ENCODE peak calls at places on chromosomes 2 and 18, in seven cellular contexts. F, U, P, O, X, T and H are unnamed samples.

GRCh38 chr18:63883617-63884016 is 3.9 kb upstream of the SERPINB2 start:
- DNase-seq in F (no peak), U (no peak), P (no peak), O (no peak), X (no peak), T (no peak), H (no peak)

GRCh38 chr2:153871231-153872221 is at the start of gene GALNT13:
- DNase-seq in F (no peak), U (peak), P (peak), O (no peak), X (peak), T (no peak), H (no peak)

GRCh38 chr2:242085941-242086621 is 216.6 kb downstream of the RTP5 start:
- DNase-seq in F (no peak), U (no peak), P (no peak), O (peak), X (peak), T (peak), H (no peak)

GRCh38 chr2:191114403-191114886 is 36.3 kb downstream of the STAT4 start:
- DNase-seq in F (no peak), U (peak), P (no peak), O (peak), X (no peak), T (peak), H (no peak)

GRCh38 chr2:34316788-34317187 is 717.7 kb upstream of the FAM98A start:
- DNase-seq in F (no peak), U (no peak), P (no peak), O (no peak), X (no peak), T (no peak), H (no peak)

GRCh38 chr18:58361212-58361611 is 267.7 kb downstream of the ALPK2 start:
- DNase-seq in F (no peak), U (no peak), P (no peak), O (peak), X (no peak), T (no peak), H (no peak)

GRCh38 chr2:1055014-1055595 is 104.5 kb downstream of the SNTG2 start:
- DNase-seq in F (no peak), U (no peak), P (no peak), O (peak), X (no peak), T (no peak), H (no peak)

GRCh38 chr2:138364554-138365162 is 136.9 kb upstream of the SPOPL start:
- DNase-seq in F (no peak), U (no peak), P (no peak), O (peak), X (no peak), T (no peak), H (no peak)

GRCh38 chr2:176885661-176886060 is 326.9 kb upstream of the HNRNPA3 start:
- DNase-seq in F (no peak), U (no peak), P (no peak), O (no peak), X (no peak), T (no peak), H (no peak)

GRCh38 chr2:241391892-241392665 is 36.0 kb downstream of the FARP2 start:
- DNase-seq in F (peak), U (peak), P (no peak), O (peak), X (peak), T (no peak), H (peak)

GRCh38 chr2:11683486-11683885 is 13.5 kb upstream of the NTSR2 start:
- DNase-seq in F (no peak), U (no peak), P (no peak), O (no peak), X (no peak), T (no peak), H (no peak)

GRCh38 chr2:124316133-124316532 is 291.0 kb downstream of the CNTNAP5 start:
- DNase-seq in F (no peak), U (no peak), P (no peak), O (no peak), X (no peak), T (no peak), H (no peak)

GRCh38 chr2:28895189-28895893 is 874 bp downstream of the WDR43 start:
- DNase-seq in F (no peak), U (peak), P (no peak), O (peak), X (peak), T (no peak), H (no peak)

GRCh38 chr2:10668402-10669012 is 21.3 kb downstream of the NOL10 start:
- DNase-seq in F (peak), U (peak), P (no peak), O (peak), X (peak), T (peak), H (no peak)

GRCh38 chr18:51196116-51196810 is 1.2 kb downstream of the MEX3C start:
- DNase-seq in F (no peak), U (no peak), P (no peak), O (peak), X (no peak), T (no peak), H (peak)

GRCh38 chr2:85537600-85538506 is 1.1 kb upstream of the MAT2A start:
- DNase-seq in F (no peak), U (peak), P (peak), O (no peak), X (peak), T (no peak), H (peak)

GRCh38 chr2:172722481-172722880 is 13.2 kb upstream of the RAPGEF4 start:
- DNase-seq in F (no peak), U (no peak), P (no peak), O (peak), X (no peak), T (no peak), H (no peak)

GRCh38 chr2:12318427-12319057 is 398.2 kb upstream of the TRIB2 start:
- DNase-seq in F (no peak), U (no peak), P (no peak), O (peak), X (no peak), T (no peak), H (no peak)

GRCh38 chr2:128536925-128537620 is 218.4 kb upstream of the HS6ST1 start:
- DNase-seq in F (peak), U (peak), P (peak), O (peak), X (peak), T (no peak), H (no peak)

GRCh38 chr2:222977121-222977520 is 74.9 kb upstream of the KCNE4 start:
- DNase-seq in F (no peak), U (no peak), P (no peak), O (no peak), X (no peak), T (no peak), H (no peak)

GRCh38 chr2:100876231-100876860 is 56.4 kb downstream of the NPAS2 start:
- DNase-seq in F (no peak), U (no peak), P (no peak), O (peak), X (no peak), T (no peak), H (no peak)

GRCh38 chr2:98959759-98960507 is 23.9 kb upstream of the CRACDL start:
- DNase-seq in F (no peak), U (no peak), P (no peak), O (no peak), X (no peak), T (no peak), H (no peak)

GRCh38 chr18:35064291-35064690 is 23.1 kb downstream of the MAPRE2 start:
- DNase-seq in F (no peak), U (no peak), P (no peak), O (no peak), X (no peak), T (no peak), H (no peak)

GRCh38 chr2:187003038-187003543 is 154.1 kb upstream of the ZSWIM2 start:
- DNase-seq in F (no peak), U (no peak), P (no peak), O (no peak), X (no peak), T (no peak), H (peak)

GRCh38 chr2:101745711-101746694 is 48.5 kb downstream of the MAP4K4 start:
- DNase-seq in F (no peak), U (no peak), P (no peak), O (peak), X (peak), T (no peak), H (no peak)

GRCh38 chr2:218285604-218286003 is 6.7 kb downstream of the TMBIM1 start:
- DNase-seq in F (no peak), U (no peak), P (no peak), O (peak), X (no peak), T (no peak), H (no peak)

GRCh38 chr18:30712383-30712782 is 330.2 kb downstream of the DSC3 start:
- DNase-seq in F (no peak), U (no peak), P (no peak), O (no peak), X (no peak), T (peak), H (no peak)

GRCh38 chr2:63050916-63051794 is 525 bp downstream of the OTX1 start:
- DNase-seq in F (no peak), U (no peak), P (no peak), O (no peak), X (no peak), T (no peak), H (peak)

GRCh38 chr2:18117592-18117991 is 239.1 kb downstream of the KCNS3 start:
- DNase-seq in F (peak), U (peak), P (no peak), O (peak), X (peak), T (no peak), H (no peak)

GRCh38 chr2:240644171-240644651 is 18.9 kb downstream of the GPR35 start:
- DNase-seq in F (no peak), U (no peak), P (no peak), O (no peak), X (no peak), T (no peak), H (no peak)

GRCh38 chr2:19685713-19686112 is 216.1 kb downstream of the TTC32 start:
- DNase-seq in F (no peak), U (no peak), P (no peak), O (no peak), X (no peak), T (no peak), H (no peak)

GRCh38 chr2:3290655-3291054 is 87.0 kb downstream of the EIPR1 start:
- DNase-seq in F (no peak), U (no peak), P (no peak), O (no peak), X (no peak), T (no peak), H (no peak)

GRCh38 chr2:40380721-40381120 is 71.2 kb downstream of the SLC8A1 start:
- DNase-seq in F (no peak), U (no peak), P (no peak), O (no peak), X (no peak), T (no peak), H (no peak)

GRCh38 chr2:37414470-37414949 is 70.1 kb downstream of the QPCT start:
- DNase-seq in F (peak), U (peak), P (no peak), O (peak), X (peak), T (peak), H (peak)

GRCh38 chr18:3649559-3650426 is 199.8 kb downstream of the TGIF1 start:
- DNase-seq in F (no peak), U (peak), P (no peak), O (peak), X (peak), T (no peak), H (no peak)

GRCh38 chr18:13889661-13890060 is 25.7 kb downstream of the MC2R start:
- DNase-seq in F (no peak), U (peak), P (no peak), O (no peak), X (peak), T (no peak), H (no peak)

GRCh38 chr18:45957100-45957499 is 10.0 kb downstream of the EPG5 start:
- DNase-seq in F (no peak), U (no peak), P (no peak), O (peak), X (no peak), T (no peak), H (no peak)

GRCh38 chr2:226644342-226644957 is 155.2 kb downstream of the IRS1 start:
- DNase-seq in F (no peak), U (no peak), P (no peak), O (peak), X (no peak), T (no peak), H (no peak)

GRCh38 chr2:25642298-25642697 is 31.1 kb downstream of the DTNB start:
- DNase-seq in F (no peak), U (no peak), P (no peak), O (no peak), X (no peak), T (no peak), H (no peak)

GRCh38 chr2:198863655-198864054 is 594.1 kb downstream of the SATB2 start:
- DNase-seq in F (no peak), U (no peak), P (no peak), O (peak), X (no peak), T (no peak), H (no peak)

GRCh38 chr2:107543793-107544192 is 282.9 kb upstream of the RGPD4 start:
- DNase-seq in F (no peak), U (no peak), P (no peak), O (no peak), X (no peak), T (no peak), H (no peak)

GRCh38 chr2:107545851-107546250 is 280.8 kb upstream of the RGPD4 start:
- DNase-seq in F (no peak), U (no peak), P (no peak), O (no peak), X (no peak), T (no peak), H (no peak)

GRCh38 chr2:107545066-107545465 is 281.6 kb upstream of the RGPD4 start:
- DNase-seq in F (no peak), U (no peak), P (no peak), O (no peak), X (no peak), T (no peak), H (no peak)

DNA sequence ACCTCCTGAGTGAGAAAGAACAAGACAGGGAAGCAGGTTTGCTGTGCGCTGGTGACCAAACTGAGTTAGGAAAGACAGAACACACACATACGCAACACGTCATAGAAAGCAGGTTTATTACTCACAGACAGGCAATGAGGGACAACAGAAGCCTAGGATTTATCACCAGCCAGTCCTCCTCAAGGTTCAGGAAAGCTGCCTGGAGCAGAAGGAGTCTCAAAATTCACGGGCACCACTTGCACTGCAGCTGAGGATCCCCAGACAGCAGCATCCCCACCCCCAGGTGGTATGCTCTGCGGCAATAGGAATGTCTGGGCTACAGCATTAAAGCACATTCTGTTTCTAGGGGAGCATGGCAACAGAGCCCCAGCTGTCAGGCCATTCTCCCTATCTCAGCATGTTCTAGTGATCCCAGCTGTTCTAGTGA is 284.4 kb upstream of the RGPD4 start:
- DNase-seq in F (no peak), U (no peak), P (no peak), O (no peak), X (no peak), T (no peak), H (no peak)
- TF ChIP-seq CEBPB in F (no peak), U (no peak), P (no peak), O (no peak), X (no peak), T (no peak), H (no peak)

GRCh38 chr2:232634319-232635150 is 1.1 kb downstream of the EFHD1 start:
- DNase-seq in F (no peak), U (no peak), P (no peak), O (no peak), X (no peak), T (no peak), H (peak)

GRCh38 chr2:232632229-232632903 is 1.0 kb upstream of the EFHD1 start:
- DNase-seq in F (no peak), U (no peak), P (no peak), O (no peak), X (no peak), T (no peak), H (no peak)

GRCh38 chr2:232635820-232636219 is 2.4 kb downstream of the EFHD1 start:
- DNase-seq in F (no peak), U (no peak), P (no peak), O (no peak), X (no peak), T (no peak), H (no peak)

GRCh38 chr2:232632904-232633412 is 446 bp upstream of the EFHD1 start:
- DNase-seq in F (no peak), U (peak), P (no peak), O (no peak), X (no peak), T (no peak), H (peak)

DNA sequence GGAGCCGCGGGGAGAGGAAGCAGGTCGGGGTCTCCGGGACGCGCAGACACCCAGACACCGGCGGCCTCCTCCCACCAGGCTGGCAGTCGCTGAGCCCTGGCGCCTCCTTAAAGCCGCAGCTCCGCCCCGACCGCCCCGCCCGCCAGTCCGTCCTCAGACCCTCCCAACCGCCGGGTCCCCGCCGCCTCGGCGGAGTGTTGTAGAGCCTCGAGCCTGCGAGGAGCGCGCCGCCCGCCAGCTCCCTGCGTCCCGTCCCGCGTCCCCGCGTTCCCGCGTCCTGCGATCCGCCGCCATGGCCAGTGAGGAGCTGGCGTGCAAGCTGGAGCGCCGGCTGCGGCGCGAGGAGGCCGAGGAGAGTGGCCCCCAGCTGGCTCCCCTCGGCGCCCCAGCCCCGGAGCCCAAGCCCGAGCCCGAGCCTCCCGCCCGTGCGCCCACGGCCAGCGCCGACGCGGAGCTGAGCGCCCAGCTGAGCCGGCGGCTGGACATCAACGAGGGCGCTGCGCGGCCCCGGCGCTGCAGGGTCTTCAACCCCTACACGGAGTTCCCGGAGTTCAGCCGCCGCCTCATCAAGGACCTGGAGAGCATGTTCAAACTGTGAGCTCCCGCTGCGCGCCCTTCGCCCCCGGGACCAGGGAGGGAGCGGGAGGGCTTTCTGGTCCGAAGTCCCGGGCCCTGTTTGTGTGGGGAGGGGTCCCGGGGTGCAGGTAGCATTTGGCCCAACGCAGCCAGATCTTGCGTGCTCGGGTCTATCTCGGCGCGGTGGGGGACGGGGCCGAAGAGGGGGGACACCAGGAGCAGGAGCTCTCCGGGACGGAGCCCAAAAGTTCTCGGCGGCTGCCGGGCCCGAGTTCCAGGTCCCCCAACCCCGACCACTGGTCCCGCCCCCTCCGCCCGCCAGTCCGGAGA is at the start of gene EFHD1:
- DNase-seq in F (no peak), U (peak), P (no peak), O (peak), X (no peak), T (no peak), H (peak)
- TF ChIP-seq POLR2A in F (no peak), U (peak), P (no peak), O (no peak), X (no peak), T (peak), H (no peak)

GRCh38 chr2:83459456-83459855 is 999.6 kb downstream of the SUCLG1 start:
- DNase-seq in F (no peak), U (no peak), P (no peak), O (no peak), X (no peak), T (no peak), H (no peak)
- TF ChIP-seq CEBPB in F (no peak), U (no peak), P (no peak), O (no peak), X (no peak), T (no peak), H (no peak)

GRCh38 chr2:144582651-144583361 is 62.9 kb upstream of the ZEB2 start:
- DNase-seq in F (no peak), U (no peak), P (no peak), O (no peak), X (no peak), T (no peak), H (peak)
- TF ChIP-seq POLR2A in F (no peak), U (no peak), P (no peak), O (no peak), X (no peak), T (no peak), H (peak)

GRCh38 chr2:183477296-183477695 is 353.1 kb downstream of the NUP35 start:
- DNase-seq in F (no peak), U (no peak), P (peak), O (no peak), X (no peak), T (no peak), H (no peak)
- TF ChIP-seq CEBPB in F (no peak), U (no peak), P (peak), O (no peak), X (no peak), T (no peak), H (no peak)

GRCh38 chr18:61951396-61951795 is 58.6 kb upstream of the RNF152 start:
- DNase-seq in F (no peak), U (no peak), P (no peak), O (no peak), X (no peak), T (no peak), H (no peak)

GRCh38 chr18:61948842-61949438 is 56.1 kb upstream of the RNF152 start:
- DNase-seq in F (no peak), U (no peak), P (no peak), O (no peak), X (no peak), T (no peak), H (no peak)

GRCh38 chr18:61948196-61948800 is 55.5 kb upstream of the RNF152 start:
- DNase-seq in F (no peak), U (no peak), P (no peak), O (peak), X (no peak), T (no peak), H (no peak)

GRCh38 chr18:61949946-61950345 is 57.1 kb upstream of the RNF152 start:
- DNase-seq in F (no peak), U (no peak), P (no peak), O (peak), X (no peak), T (no peak), H (no peak)

GRCh38 chr18:61950371-61950770 is 57.6 kb upstream of the RNF152 start:
- DNase-seq in F (no peak), U (no peak), P (no peak), O (no peak), X (no peak), T (no peak), H (no peak)
- TF ChIP-seq POLR2A in F (no peak), U (no peak), P (no peak), O (no peak), X (no peak), T (no peak), H (no peak)